ENCODE peak calls at places on chromosomes 4 and X, in six cellular contexts. B is HCT116, D is MM.1S, M is IMR-90, K is mammary epithelial cell, H is PC-3. J is an unnamed sample.

GRCh38 chr4:67546971-67547370 is 1.7 kb upstream of the CENPC start:
- DNase-seq in B (no peak), D (no peak), M (no peak), K (no peak), H (no peak), J (no peak)

GRCh38 chr4:82790060-82790660 is 8.4 kb downstream of the SCD5 start:
- DNase-seq in B (no peak), D (no peak), M (no peak), K (no peak), H (no peak), J (no peak)

GRCh38 chr4:24808261-24808660 is 12.9 kb downstream of the SOD3 start:
- DNase-seq in B (no peak), D (no peak), M (no peak), K (no peak), H (no peak), J (no peak)

GRCh38 chr4:175996231-175996630 is 69.4 kb upstream of the WDR17 start:
- DNase-seq in B (no peak), D (no peak), M (no peak), K (no peak), H (no peak), J (no peak)

GRCh38 chr4:74640111-74640903 is 154.0 kb downstream of the BTC start:
- DNase-seq in B (no peak), D (no peak), M (peak; percentile 92), K (no peak), H (peak; percentile 46), J (no peak)

GRCh38 chr4:185874516-185875230 is 62.7 kb upstream of the SORBS2 start:
- DNase-seq in B (no peak), D (no peak), M (peak; percentile 81), K (peak; percentile 65), H (peak; percentile 40), J (no peak)

GRCh38 chrX:132367984-132368383 is 120.9 kb downstream of the MBNL3 start:
- DNase-seq in B (no peak), D (no peak), M (no peak), K (no peak), H (peak; percentile 71), J (no peak)

GRCh38 chrX:131633285-131633917 is 89.5 kb downstream of the OR13H1 start:
- DNase-seq in B (peak; percentile 29), D (peak; percentile 58), M (peak; percentile 41), K (peak; percentile 34), H (peak; percentile 68), J (peak; percentile 85)

GRCh38 chr4:110550260-110550659 is 72.6 kb downstream of the PITX2 start:
- DNase-seq in B (peak; percentile 6), D (no peak), M (peak; percentile 20), K (peak; percentile 4), H (peak; percentile 59), J (no peak)

GRCh38 chr4:47852121-47852520 is 14.3 kb upstream of the CORIN start:
- DNase-seq in B (no peak), D (no peak), M (peak; percentile 92), K (peak; percentile 46), H (no peak), J (peak; percentile 46)

GRCh38 chrX:38561126-38561868 is at the start of gene TSPAN7:
- DNase-seq in B (peak; percentile 28), D (peak; percentile 84), M (peak; percentile 40), K (peak; percentile 43), H (peak; percentile 65), J (no peak)

GRCh38 chr4:699816-700580 is 5.6 kb upstream of the PCGF3 start:
- DNase-seq in B (no peak), D (no peak), M (no peak), K (no peak), H (no peak), J (no peak)
- H3K9ac ChIP-seq in B (no peak overlapping the region), D (no peak overlapping the region), M (no peak overlapping the region), K (no peak overlapping the region), H (no peak overlapping the region), J (peak overlapping the region; percentile 43)

GRCh38 chr4:114100288-114101031 is 121.0 kb upstream of the ARSJ start:
- DNase-seq in B (no peak), D (no peak), M (no peak), K (no peak), H (peak; percentile 22), J (no peak)

GRCh38 chr4:114109776-114110175 is 130.3 kb upstream of the ARSJ start:
- DNase-seq in B (no peak), D (no peak), M (no peak), K (peak; percentile 19), H (no peak), J (no peak)

GRCh38 chr4:114108869-114109268 is 129.4 kb upstream of the ARSJ start:
- DNase-seq in B (peak; percentile 22), D (peak; percentile 43), M (peak; percentile 65), K (peak; percentile 79), H (peak; percentile 58), J (no peak)

GRCh38 chr4:114103908-114104307 is 124.5 kb upstream of the ARSJ start:
- DNase-seq in B (no peak), D (peak; percentile 38), M (no peak), K (no peak), H (no peak), J (no peak)
- H3K4me1 ChIP-seq in B (no peaks in the 10 kb centered on the region), D (peaks cover 1% of the 10 kb centered on the region), M (no peaks in the 10 kb centered on the region), K (peaks cover 9% of the 10 kb centered on the region), H (peaks cover 11% of the 10 kb centered on the region), J (no peaks in the 10 kb centered on the region)

GRCh38 chrX:55524487-55524886 is 34.8 kb upstream of the USP51 start:
- DNase-seq in B (no peak), D (no peak), M (peak; percentile 3), K (no peak), H (peak; percentile 1), J (no peak)
- H3K9ac ChIP-seq in B (no peak overlapping the region), D (no peak overlapping the region), M (no peak overlapping the region), K (no peak overlapping the region), H (no peak overlapping the region), J (no peak overlapping the region)

DNA sequence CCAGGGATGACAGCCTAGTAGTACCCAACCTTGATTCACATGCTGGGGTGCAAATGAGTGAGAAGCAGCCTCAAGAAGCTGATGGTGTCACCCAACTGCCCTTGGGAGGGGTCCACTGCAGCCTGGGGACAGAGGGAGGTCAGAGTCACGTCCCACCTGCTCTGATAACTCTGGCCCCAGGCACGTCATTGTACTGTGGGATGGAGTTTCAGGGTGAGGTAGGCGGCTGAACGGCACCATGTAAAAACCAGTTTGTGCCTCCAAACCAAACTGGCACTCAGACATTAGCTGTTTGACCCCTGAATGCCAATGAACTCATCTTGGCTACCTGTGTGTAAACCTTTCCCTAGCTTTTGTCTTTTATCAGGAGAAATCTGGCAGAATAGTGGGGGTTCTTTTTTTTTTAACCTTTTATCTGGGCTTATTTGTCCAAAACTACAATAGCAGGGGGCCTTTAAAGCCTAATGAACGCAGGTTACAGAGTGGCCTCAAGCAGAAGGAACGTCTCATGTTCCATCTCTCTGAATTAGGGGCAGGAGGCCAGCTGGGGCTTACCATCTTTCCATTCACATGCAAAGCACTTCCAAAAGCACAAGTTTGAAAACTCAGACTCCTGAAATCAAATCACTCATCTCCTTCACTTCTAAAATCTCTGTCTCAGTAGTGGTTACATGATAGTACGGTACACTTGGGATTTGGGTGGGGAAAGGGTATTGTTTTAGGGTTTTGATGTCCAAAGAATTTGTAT is 89.4 kb downstream of the IRF2 start:
- DNase-seq in B (no peak), D (peak; percentile 81), M (peak; percentile 46), K (peak; percentile 72), H (no peak), J (peak; percentile 69)
- H3K4me1 ChIP-seq in B (peaks cover 16% of the 10 kb centered on the region), D (peaks cover 67% of the 10 kb centered on the region), M (peaks cover 27% of the 10 kb centered on the region), K (peaks cover 41% of the 10 kb centered on the region), H (peaks cover 26% of the 10 kb centered on the region), J (peaks cover 66% of the 10 kb centered on the region)

GRCh38 chrX:134692990-134693389 is 34.7 kb upstream of the PLAC1 start:
- DNase-seq in B (no peak), D (no peak), M (peak; percentile 78), K (peak; percentile 61), H (peak; percentile 74), J (no peak)
- H3K9ac ChIP-seq in B (no peak overlapping the region), D (no peak overlapping the region), M (no peak overlapping the region), K (no peak overlapping the region), H (no peak overlapping the region), J (no peak overlapping the region)

DNA sequence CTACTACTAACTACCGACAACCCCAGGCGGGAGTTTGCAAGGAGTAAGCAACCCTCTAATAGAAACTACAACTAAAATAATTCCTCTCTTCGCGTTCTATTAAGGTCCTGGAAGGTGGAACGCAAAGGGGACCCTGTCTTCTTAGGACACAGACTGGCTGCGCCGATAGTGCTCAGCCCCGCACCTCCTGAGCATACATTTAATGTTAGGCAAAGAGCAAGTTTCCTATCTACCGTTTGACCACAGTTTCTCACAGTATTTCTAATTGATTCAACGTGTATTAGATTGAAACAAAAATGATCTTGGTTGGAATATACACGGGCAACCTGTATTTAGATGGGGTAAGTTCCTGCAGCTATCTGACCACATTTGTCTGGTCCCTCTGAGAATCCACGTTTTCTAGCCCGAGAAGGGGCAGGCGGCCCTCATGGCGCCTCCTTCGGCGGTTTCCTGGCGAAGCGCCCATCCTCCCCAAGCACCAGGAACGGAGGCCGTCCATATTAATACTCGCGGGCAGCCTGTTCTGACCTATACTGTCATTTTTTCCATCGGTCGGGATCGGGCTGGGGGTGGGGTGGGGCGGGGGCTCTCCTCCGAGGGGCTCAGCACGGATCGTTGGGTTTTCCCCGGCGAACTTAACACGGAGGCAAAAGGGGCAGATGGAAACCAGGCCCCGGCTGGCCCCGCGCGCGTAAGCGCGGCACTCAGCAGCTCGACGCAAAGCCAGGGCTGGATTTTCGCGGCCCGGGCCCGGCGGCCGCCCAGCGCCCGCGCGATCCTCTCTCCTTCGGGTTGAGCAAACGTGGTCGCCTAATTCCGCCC is 77.0 kb upstream of the BCOR start:
- DNase-seq in B (no peak), D (peak; percentile 50), M (no peak), K (no peak), H (peak; percentile 52), J (peak; percentile 68)
- H3K4me1 ChIP-seq in B (peaks cover 27% of the 10 kb centered on the region), D (peaks cover 10% of the 10 kb centered on the region), M (no peaks in the 10 kb centered on the region), K (peaks cover 9% of the 10 kb centered on the region), H (peaks cover 49% of the 10 kb centered on the region), J (peaks cover 54% of the 10 kb centered on the region)

GRCh38 chr4:183241771-183242170 is 78.3 kb downstream of the CLDN22 start:
- DNase-seq in B (no peak), D (no peak), M (no peak), K (no peak), H (peak; percentile 39), J (no peak)
- H3K9ac ChIP-seq in B (peak overlapping the region; percentile 27), D (no peak overlapping the region), M (no peak overlapping the region), K (no peak overlapping the region), H (no peak overlapping the region), J (no peak overlapping the region)

DNA sequence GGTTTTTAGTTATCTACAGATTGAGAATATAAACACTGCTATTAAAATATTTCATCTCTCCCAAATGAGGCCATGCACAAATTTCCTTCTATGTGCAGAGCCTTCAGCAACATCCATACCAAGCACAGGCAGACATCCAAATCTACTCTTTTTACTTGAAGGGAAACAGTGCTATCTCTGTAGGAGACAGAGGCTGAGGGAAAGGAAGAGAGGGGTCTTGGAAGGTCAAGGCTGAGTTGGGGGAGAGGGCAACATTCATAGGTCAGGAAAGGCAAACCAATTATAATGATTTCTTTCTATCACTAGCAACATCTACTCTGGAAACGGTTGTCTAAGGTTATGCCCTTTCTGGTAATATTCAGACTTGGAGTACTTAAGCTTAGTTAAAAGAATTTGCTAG is 240.2 kb downstream of the CBR4 start:
- DNase-seq in B (no peak), D (no peak), M (no peak), K (no peak), H (no peak), J (no peak)
- H3K4me1 ChIP-seq in B (peaks cover 6% of the 10 kb centered on the region), D (no peaks in the 10 kb centered on the region), M (peaks cover 24% of the 10 kb centered on the region), K (peaks cover 27% of the 10 kb centered on the region), H (peaks cover 24% of the 10 kb centered on the region), J (no peaks in the 10 kb centered on the region)